ENCODE peak calls at places on chromosomes 16 and 17, in five cellular contexts. O, A, M, S and H are unnamed samples.

GRCh38 chr16:68356919-68357286 is 46.1 kb downstream of the PRMT7 start:
- DNase-seq in M (no peak), S (no peak), O (no peak), A (no peak), H (no peak)

GRCh38 chr17:40179923-40180659 is 2.8 kb downstream of the RAPGEFL1 start:
- DNase-seq in O (no peak), S (no peak), A (no peak), M (no peak), H (peak)

GRCh38 chr16:56269276-56269675 is 78.0 kb downstream of the GNAO1 start:
- DNase-seq in A (no peak), O (no peak), M (no peak), S (no peak), H (peak)

GRCh38 chr17:4498461-4499397 is at the start of gene SPNS2:
- DNase-seq in M (peak), O (no peak), S (no peak), A (peak), H (peak)

GRCh38 chr17:63325885-63326284 is 120.2 kb downstream of the CYB561 start:
- DNase-seq in O (no peak), M (no peak), A (no peak), S (no peak), H (no peak)

GRCh38 chr17:8126306-8127066 is 2.6 kb upstream of the HES7 start:
- DNase-seq in O (peak), S (no peak), M (peak), A (no peak), H (peak)

GRCh38 chr17:4072487-4073157 is 70.2 kb downstream of the ZZEF1 start:
- DNase-seq in M (no peak), A (no peak), O (no peak), S (no peak), H (peak)

GRCh38 chr17:33316733-33317132 is 23.6 kb upstream of the ASIC2 start:
- DNase-seq in A (no peak), O (no peak), S (no peak), M (no peak), H (no peak)

GRCh38 chr17:79647456-79647915 is 36.6 kb upstream of the RBFOX3 start:
- DNase-seq in O (no peak), S (no peak), A (no peak), M (no peak), H (no peak)

GRCh38 chr16:19137201-19137601 is 23.4 kb downstream of the ITPRIPL2 start:
- DNase-seq in S (no peak), A (no peak), M (no peak), O (no peak), H (peak)

GRCh38 chr17:53353919-53354351 is 468.8 kb upstream of the KIF2B start:
- DNase-seq in A (no peak), S (no peak), O (no peak), M (no peak), H (no peak)

GRCh38 chr16:51615141-51615540 is 464.1 kb upstream of the SALL1 start:
- DNase-seq in M (no peak), A (no peak), S (no peak), O (no peak), H (no peak)

GRCh38 chr17:66423436-66423922 is 121.1 kb downstream of the PRKCA start:
- DNase-seq in O (no peak), A (no peak), S (no peak), M (no peak), H (peak)

GRCh38 chr16:30041841-30042240 is 10.8 kb upstream of the TLCD3B start:
- DNase-seq in O (no peak), M (no peak), A (no peak), S (no peak), H (peak)

GRCh38 chr16:53743149-53743566 is 39.2 kb downstream of the FTO start:
- DNase-seq in A (no peak), M (peak), S (no peak), O (no peak), H (peak)

GRCh38 chr16:75244844-75245758 is 6.3 kb downstream of the BCAR1 start:
- DNase-seq in M (peak), A (peak), O (peak), S (peak), H (peak)

GRCh38 chr17:15260376-15261062 is 4.6 kb downstream of the PMP22 start:
- DNase-seq in O (peak), A (peak), S (peak), M (peak), H (peak)

GRCh38 chr16:55834044-55834443 is 1.1 kb upstream of the CES1 start:
- DNase-seq in M (no peak), O (no peak), S (no peak), A (no peak), H (no peak)

GRCh38 chr17:80267391-80267790 is 6.7 kb downstream of the RNF213 start:
- DNase-seq in S (no peak), O (no peak), A (no peak), M (no peak), H (no peak)

GRCh38 chr16:89720859-89721643 is at the start of the genes VPS9D1 and ZNF276:
- DNase-seq in S (peak), M (peak), O (peak), A (peak), H (peak)

DNA sequence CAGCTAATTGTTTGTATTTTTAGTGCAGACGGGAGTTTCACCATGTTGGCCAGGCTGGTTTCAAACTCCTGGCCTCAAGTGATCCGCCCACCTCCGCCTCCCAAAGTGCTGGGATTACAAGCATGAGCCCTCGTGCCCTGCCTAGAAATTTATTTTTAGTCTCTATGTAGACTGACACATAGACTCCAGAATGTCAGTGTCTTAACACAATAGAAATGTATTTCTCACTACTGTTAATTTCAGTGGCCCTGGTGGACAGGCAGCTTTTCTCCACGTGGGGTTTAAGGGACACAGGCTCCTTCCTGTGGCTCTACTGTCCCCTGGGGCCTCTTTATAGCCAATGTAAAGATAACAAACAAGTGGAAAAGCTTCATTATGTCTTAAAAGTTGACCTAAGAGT is 43.8 kb downstream of the COPRS start:
- DNase-seq in S (no peak), O (no peak), M (no peak), A (no peak), H (no peak)
- H3K4me3 ChIP-seq in S (no peak), O (no peak), M (no peak), A (no peak), H (no peak)

DNA sequence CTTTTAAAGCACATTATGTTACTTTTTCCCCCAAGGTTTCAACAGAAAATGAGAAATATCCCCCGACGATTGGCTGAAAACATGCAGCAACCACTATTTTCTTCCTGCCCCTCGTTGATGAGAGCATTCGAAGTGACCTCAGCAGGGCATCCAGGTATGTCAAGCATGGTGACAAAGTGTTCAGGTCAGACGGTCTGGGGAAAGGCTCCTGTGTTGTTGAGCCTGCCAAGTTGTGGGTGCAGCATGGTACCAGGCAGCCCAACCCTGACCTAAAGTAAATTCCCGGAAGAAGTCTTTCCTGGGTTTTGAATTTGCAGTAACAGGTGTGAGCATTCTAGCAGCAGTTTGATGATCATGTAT is 51.7 kb upstream of the SEC14L1 start:
- DNase-seq in A (no peak), O (no peak), S (no peak), M (no peak), H (no peak)
- TF ChIP-seq CTCF in A (no peak), O (no peak), S (no peak), M (no peak), H (no peak)

DNA sequence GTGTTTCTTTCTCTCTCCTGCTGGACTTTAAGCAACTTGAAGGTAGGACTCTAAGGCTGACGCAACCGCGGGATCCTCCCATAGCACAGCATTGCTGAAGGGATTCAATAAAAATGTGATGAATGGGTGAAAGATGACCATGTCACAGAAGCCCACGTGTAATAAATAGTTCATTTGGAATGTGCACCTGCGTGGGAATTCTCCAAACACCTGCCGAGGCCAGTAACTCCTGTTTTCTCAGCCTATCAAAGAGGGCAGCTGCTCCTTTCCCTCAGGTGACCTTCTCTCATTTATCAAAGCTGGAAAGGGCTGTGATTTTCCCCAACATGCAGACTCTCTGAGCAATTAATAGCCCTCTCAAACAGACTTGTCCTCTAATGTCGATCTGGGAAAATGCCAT is 235.7 kb downstream of the STX8 start:
- DNase-seq in S (no peak), O (no peak), A (no peak), M (no peak), H (no peak)
- H3K4me3 ChIP-seq in S (no peak), O (no peak), A (no peak), M (no peak), H (no peak)

GRCh38 chr17:77838748-77839147 is 119.8 kb upstream of the TNRC6C start:
- DNase-seq in M (no peak), S (no peak), A (no peak), O (no peak), H (no peak)
- TF ChIP-seq CTCF in M (no peak), S (no peak), A (no peak), O (no peak), H (no peak)

DNA sequence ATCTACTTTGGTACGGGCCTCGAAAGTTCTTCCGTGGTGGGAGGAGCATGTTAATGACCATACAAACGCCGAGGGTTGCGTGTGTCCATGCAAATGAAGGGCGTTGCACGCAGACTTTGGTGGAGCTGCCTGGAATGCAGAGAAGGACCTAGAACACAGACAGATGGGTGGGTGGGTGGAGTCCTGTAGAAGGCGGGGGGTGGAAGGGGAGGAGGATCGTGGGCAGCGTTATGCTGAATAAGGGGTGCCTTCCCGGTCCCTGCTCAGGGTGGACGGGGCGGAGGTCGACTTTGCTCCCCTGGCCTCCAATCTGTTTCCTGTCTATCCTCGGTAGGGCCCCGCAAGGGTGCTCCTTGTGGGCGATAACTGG is 795 bp upstream of the PAQR4 start:
- DNase-seq in M (no peak), O (no peak), A (no peak), S (no peak), H (no peak)
- H3K4me3 ChIP-seq in M (peak), O (no peak), A (peak), S (no peak), H (no peak)

GRCh38 chr16:27231692-27232060 is 28.4 kb downstream of the KDM8 start:
- DNase-seq in M (no peak), S (no peak), O (no peak), A (no peak), H (no peak)

GRCh38 chr16:27228621-27229501 is 25.5 kb downstream of the KDM8 start:
- DNase-seq in S (no peak), A (peak), M (no peak), O (no peak), H (no peak)

GRCh38 chr16:27232061-27232841 is 28.9 kb downstream of the KDM8 start:
- DNase-seq in M (no peak), A (no peak), O (no peak), S (no peak), H (no peak)

GRCh38 chr16:27229891-27230470 is 26.7 kb downstream of the KDM8 start:
- DNase-seq in M (no peak), S (no peak), O (no peak), A (no peak), H (no peak)

GRCh38 chr16:27230562-27230991 is 27.3 kb downstream of the KDM8 start:
- DNase-seq in O (no peak), M (no peak), A (no peak), S (no peak), H (no peak)
- TF ChIP-seq CTCF in O (no peak), M (no peak), A (no peak), S (no peak), H (no peak)